ENCODE peak calls at places on chromosomes 11 and 22, in four cellular contexts. One of them, this sample, is unnamed.

GRCh38 chr11:111837366-111837891 is 34.0 kb downstream of the ALG9 start:
- DNase-seq in H1: no peak
- DNase-seq in RWPE2: no peak
- DNase-seq in IMR-90: no peak
- DNase-seq in this sample: no peak

GRCh38 chr11:405323-405975 is 9.3 kb downstream of the SIGIRR start:
- DNase-seq in H1: no peak
- DNase-seq in RWPE2: no peak
- DNase-seq in IMR-90: no peak
- DNase-seq in this sample: no peak

GRCh38 chr22:40955516-40955915 is 4.3 kb downstream of the RBX1 start:
- DNase-seq in H1: no peak
- DNase-seq in RWPE2: no peak
- DNase-seq in IMR-90: peak
- DNase-seq in this sample: peak

GRCh38 chr11:2778630-2779498 is 79.1 kb upstream of the KCNQ1OT1 start:
- DNase-seq in H1: no peak
- DNase-seq in RWPE2: peak
- DNase-seq in IMR-90: peak
- DNase-seq in this sample: peak

GRCh38 chr11:90133560-90134145 is 810 bp upstream of the NAALAD2 start:
- DNase-seq in H1: no peak
- DNase-seq in RWPE2: no peak
- DNase-seq in IMR-90: no peak
- DNase-seq in this sample: no peak

GRCh38 chr11:72750086-72750485 is 2.1 kb downstream of the ARAP1 start:
- DNase-seq in H1: no peak
- DNase-seq in RWPE2: no peak
- DNase-seq in IMR-90: no peak
- DNase-seq in this sample: no peak

GRCh38 chr11:84289381-84289906 is 1003.3 kb upstream of the CCDC90B start:
- DNase-seq in H1: no peak
- DNase-seq in RWPE2: no peak
- DNase-seq in IMR-90: peak
- DNase-seq in this sample: peak

GRCh38 chr11:24587655-24588054 is 90.8 kb downstream of the LUZP2 start:
- DNase-seq in H1: no peak
- DNase-seq in RWPE2: no peak
- DNase-seq in IMR-90: peak
- DNase-seq in this sample: peak

GRCh38 chr11:90845799-90846198 is 623.0 kb upstream of the CHORDC1 start:
- DNase-seq in H1: no peak
- DNase-seq in RWPE2: no peak
- DNase-seq in IMR-90: no peak
- DNase-seq in this sample: no peak

GRCh38 chr11:126407682-126408288 is 52.3 kb downstream of the ST3GAL4 start:
- DNase-seq in H1: no peak
- DNase-seq in RWPE2: no peak
- DNase-seq in IMR-90: no peak
- DNase-seq in this sample: no peak

GRCh38 chr22:19962246-19962908 is 20.8 kb upstream of the TXNRD2 start:
- DNase-seq in H1: peak
- DNase-seq in RWPE2: peak
- DNase-seq in IMR-90: peak
- DNase-seq in this sample: peak

GRCh38 chr11:13334068-13334785 is 56.6 kb downstream of the BMAL1 start:
- DNase-seq in H1: no peak
- DNase-seq in RWPE2: no peak
- DNase-seq in IMR-90: no peak
- DNase-seq in this sample: no peak

GRCh38 chr11:59754494-59754858 is 700 bp upstream of the STX3 start:
- DNase-seq in H1: no peak
- DNase-seq in RWPE2: no peak
- DNase-seq in IMR-90: peak
- DNase-seq in this sample: no peak

GRCh38 chr11:110147965-110148709 is 54.9 kb downstream of the ZC3H12C start:
- DNase-seq in H1: no peak
- DNase-seq in RWPE2: no peak
- DNase-seq in IMR-90: peak
- DNase-seq in this sample: peak

GRCh38 chr11:114257621-114258558 is 38.3 kb upstream of the NNMT start:
- DNase-seq in H1: no peak
- DNase-seq in RWPE2: no peak
- DNase-seq in IMR-90: no peak
- DNase-seq in this sample: no peak

GRCh38 chr22:29224121-29224858 is 18.6 kb downstream of the EMID1 start:
- DNase-seq in H1: no peak
- DNase-seq in RWPE2: peak
- DNase-seq in IMR-90: no peak
- DNase-seq in this sample: no peak

GRCh38 chr22:43008509-43008908 is 6.4 kb downstream of the PACSIN2 start:
- DNase-seq in H1: no peak
- DNase-seq in RWPE2: no peak
- DNase-seq in IMR-90: no peak
- DNase-seq in this sample: no peak

GRCh38 chr22:33919591-33920501 is at the start of gene LARGE1:
- DNase-seq in H1: no peak
- DNase-seq in RWPE2: no peak
- DNase-seq in IMR-90: peak
- DNase-seq in this sample: no peak

GRCh38 chr22:49084203-49084602 is 743.5 kb downstream of the BRD1 start:
- DNase-seq in H1: no peak
- DNase-seq in RWPE2: no peak
- DNase-seq in IMR-90: no peak
- DNase-seq in this sample: no peak

GRCh38 chr22:38734203-38735100 is 21.3 kb downstream of the SUN2 start:
- DNase-seq in H1: no peak
- DNase-seq in RWPE2: no peak
- DNase-seq in IMR-90: no peak
- DNase-seq in this sample: no peak

GRCh38 chr11:36027731-36028130 is 83.9 kb downstream of the LDLRAD3 start:
- DNase-seq in H1: no peak
- DNase-seq in RWPE2: no peak
- DNase-seq in IMR-90: no peak
- DNase-seq in this sample: no peak

GRCh38 chr22:46587492-46588278 is 32.5 kb upstream of the GRAMD4 start:
- DNase-seq in H1: no peak
- DNase-seq in RWPE2: no peak
- DNase-seq in IMR-90: no peak
- DNase-seq in this sample: no peak

GRCh38 chr22:32764330-32765116 is 37.0 kb upstream of the TIMP3 start:
- DNase-seq in H1: no peak
- DNase-seq in RWPE2: no peak
- DNase-seq in IMR-90: peak
- DNase-seq in this sample: peak

GRCh38 chr22:28129319-28129962 is 210.4 kb upstream of the PITPNB start:
- DNase-seq in H1: peak
- DNase-seq in RWPE2: no peak
- DNase-seq in IMR-90: no peak
- DNase-seq in this sample: no peak

GRCh38 chr11:7575841-7576451 is 62.1 kb downstream of the PPFIBP2 start:
- DNase-seq in H1: no peak
- DNase-seq in RWPE2: no peak
- DNase-seq in IMR-90: no peak
- DNase-seq in this sample: no peak

GRCh38 chr11:55956521-55956920 is 13.2 kb downstream of the OR10AG1 start:
- DNase-seq in H1: no peak
- DNase-seq in RWPE2: no peak
- DNase-seq in IMR-90: no peak
- DNase-seq in this sample: no peak

GRCh38 chr11:60947666-60948065 is 4.3 kb downstream of the SLC15A3 start:
- DNase-seq in H1: no peak
- DNase-seq in RWPE2: no peak
- DNase-seq in IMR-90: no peak
- DNase-seq in this sample: no peak

GRCh38 chr22:41528132-41528766 is 16.0 kb downstream of the POLR3H start:
- DNase-seq in H1: no peak
- DNase-seq in RWPE2: no peak
- DNase-seq in IMR-90: no peak
- DNase-seq in this sample: no peak

GRCh38 chr11:8040261-8040920 is 40.6 kb upstream of the TUB start:
- DNase-seq in H1: no peak
- DNase-seq in RWPE2: no peak
- DNase-seq in IMR-90: no peak
- DNase-seq in this sample: no peak

GRCh38 chr22:19169947-19170318 is 8.6 kb downstream of the SLC25A1 start:
- DNase-seq in H1: no peak
- DNase-seq in RWPE2: no peak
- DNase-seq in IMR-90: no peak
- DNase-seq in this sample: no peak

GRCh38 chr11:90234977-90235376 is 12.1 kb upstream of the CHORDC1 start:
- DNase-seq in H1: no peak
- DNase-seq in RWPE2: no peak
- DNase-seq in IMR-90: no peak
- DNase-seq in this sample: no peak

GRCh38 chr11:76107946-76108345 is 98.4 kb downstream of the WNT11 start:
- DNase-seq in H1: no peak
- DNase-seq in RWPE2: no peak
- DNase-seq in IMR-90: no peak
- DNase-seq in this sample: no peak

GRCh38 chr11:117535201-117535869 is 207.7 kb downstream of the CEP164 start:
- DNase-seq in H1: no peak
- DNase-seq in RWPE2: no peak
- DNase-seq in IMR-90: no peak
- DNase-seq in this sample: no peak

GRCh38 chr11:70421123-70421522 is 22.8 kb downstream of the CTTN start:
- DNase-seq in H1: no peak
- DNase-seq in RWPE2: no peak
- DNase-seq in IMR-90: no peak
- DNase-seq in this sample: no peak
- TF ChIP-seq CTCF in H1: no peak
- TF ChIP-seq CTCF in RWPE2: no peak
- TF ChIP-seq CTCF in IMR-90: no peak
- TF ChIP-seq CTCF in this sample: no peak

GRCh38 chr11:119055901-119056300 is 1.1 kb downstream of the HYOU1 start:
- DNase-seq in H1: no peak
- DNase-seq in RWPE2: no peak
- DNase-seq in IMR-90: peak
- DNase-seq in this sample: no peak
- TF ChIP-seq CTCF in H1: no peak
- TF ChIP-seq CTCF in RWPE2: no peak
- TF ChIP-seq CTCF in IMR-90: peak
- TF ChIP-seq CTCF in this sample: no peak

DNA sequence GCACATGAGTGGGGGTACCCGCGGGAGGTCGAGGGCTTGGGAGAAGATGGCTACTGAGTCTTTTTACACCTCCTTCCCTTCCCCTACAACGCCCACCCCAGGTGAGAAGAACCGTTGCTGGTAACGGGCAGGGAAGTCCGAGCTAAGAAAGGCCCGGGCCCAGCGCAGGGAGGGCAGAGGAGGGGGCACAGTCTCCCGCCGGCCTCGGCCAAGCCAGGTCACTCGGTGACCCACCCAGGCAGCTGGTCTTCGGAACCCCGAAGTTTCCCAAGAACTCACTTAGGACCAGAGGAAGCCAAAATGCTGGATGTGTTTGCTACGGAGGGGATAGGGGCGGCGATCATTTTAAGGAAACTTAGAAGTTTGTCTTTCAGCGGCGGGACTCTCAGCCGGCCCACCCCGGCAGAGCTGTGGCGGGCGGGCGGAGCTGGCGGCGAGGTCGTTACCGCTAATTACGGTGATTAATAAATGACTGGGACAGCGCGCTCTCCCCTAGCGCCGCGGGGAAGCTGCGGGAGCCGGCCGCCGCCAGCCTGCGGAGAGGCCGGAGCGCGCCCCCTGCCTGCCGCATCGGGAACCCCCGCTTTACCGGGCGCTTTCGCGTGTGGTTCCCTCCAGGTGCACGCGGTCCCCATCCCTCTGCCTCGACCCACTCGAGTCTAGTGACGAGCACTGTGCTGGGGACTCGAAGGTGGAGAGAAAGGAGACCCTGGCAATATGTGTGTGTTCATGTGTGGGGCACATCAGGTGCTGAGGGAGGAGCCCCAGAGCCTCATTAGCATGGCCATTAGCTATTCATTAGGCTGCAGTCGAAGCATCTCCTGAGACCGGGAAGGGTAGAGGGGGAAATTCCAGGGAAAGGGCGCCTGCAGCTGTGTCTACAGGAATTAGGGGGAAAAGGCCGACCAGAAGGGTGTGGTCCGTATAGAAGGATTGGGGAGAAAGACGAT is 945 bp downstream of the ROBO3 start:
- DNase-seq in H1: no peak
- DNase-seq in RWPE2: no peak
- DNase-seq in IMR-90: peak
- DNase-seq in this sample: no peak
- TF ChIP-seq CTCF in H1: peak
- TF ChIP-seq CTCF in RWPE2: peak
- TF ChIP-seq CTCF in IMR-90: peak
- TF ChIP-seq CTCF in this sample: peak

GRCh38 chr11:128519353-128519752 is 68.0 kb downstream of the ETS1 start:
- DNase-seq in H1: no peak
- DNase-seq in RWPE2: no peak
- DNase-seq in IMR-90: no peak
- DNase-seq in this sample: no peak

GRCh38 chr11:128522063-128522942 is 65.1 kb downstream of the ETS1 start:
- DNase-seq in H1: peak
- DNase-seq in RWPE2: peak
- DNase-seq in IMR-90: peak
- DNase-seq in this sample: peak

GRCh38 chr11:128521697-128522062 is 65.7 kb downstream of the ETS1 start:
- DNase-seq in H1: no peak
- DNase-seq in RWPE2: no peak
- DNase-seq in IMR-90: no peak
- DNase-seq in this sample: no peak

GRCh38 chr11:128520206-128520885 is 67.0 kb downstream of the ETS1 start:
- DNase-seq in H1: no peak
- DNase-seq in RWPE2: no peak
- DNase-seq in IMR-90: no peak
- DNase-seq in this sample: no peak

DNA sequence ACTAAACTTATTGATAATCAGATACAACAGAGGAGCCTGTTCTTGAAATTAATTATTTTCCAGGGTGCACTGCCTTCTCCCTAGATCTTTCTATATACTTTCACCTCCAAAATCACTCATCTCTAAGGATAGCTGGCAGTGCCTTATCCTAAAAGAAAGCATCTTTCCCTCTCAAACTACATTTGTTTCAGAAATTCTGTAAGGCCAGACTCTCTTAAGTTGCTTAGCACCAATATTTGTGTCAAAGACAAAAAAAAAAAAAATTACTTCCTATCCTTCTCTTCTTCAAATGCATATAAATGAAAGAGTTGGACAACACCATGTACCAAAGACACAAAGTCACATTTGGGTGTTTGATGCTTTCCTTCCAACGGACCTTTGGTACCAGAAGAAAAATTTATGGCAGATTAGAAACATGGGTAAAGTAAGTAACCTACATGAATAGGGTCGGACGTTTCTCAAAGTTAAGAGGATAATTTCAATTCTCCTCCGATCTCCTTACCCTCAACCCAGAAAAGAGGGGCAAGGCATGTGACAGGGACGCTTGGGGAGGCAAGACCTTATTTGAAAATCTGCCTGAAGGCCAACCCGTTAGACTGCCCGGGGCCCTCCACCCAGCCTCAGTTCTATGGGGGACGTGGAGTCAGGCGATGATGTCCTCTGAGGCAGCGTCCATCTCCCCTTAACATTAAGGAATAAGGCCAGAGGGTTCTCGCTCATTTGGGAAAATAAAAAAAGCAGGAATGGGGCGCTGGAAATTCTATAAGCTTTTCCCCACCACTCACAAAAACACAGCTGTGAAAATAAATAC is 66.3 kb downstream of the ETS1 start:
- DNase-seq in H1: no peak
- DNase-seq in RWPE2: no peak
- DNase-seq in IMR-90: no peak
- DNase-seq in this sample: no peak
- TF ChIP-seq CTCF in H1: no peak
- TF ChIP-seq CTCF in RWPE2: no peak
- TF ChIP-seq CTCF in IMR-90: peak
- TF ChIP-seq CTCF in this sample: no peak